ENCODE peak calls at places on chromosomes 7 and 10, in six cellular contexts. F, L, Y, M, O and D are unnamed samples. For H3K36me3, the result is how much of the 10 kb centered on the place peaks cover.

GRCh38 chr10:48667960-48668541 is 16.6 kb upstream of the WDFY4 start:
- DNase-seq in F (no peak), L (no peak), Y (peak), M (no peak), O (no peak), D (no peak)

GRCh38 chr7:111697771-111698170 is 135.5 kb upstream of the IMMP2L start:
- DNase-seq in F (no peak), L (no peak), Y (no peak), M (no peak), O (no peak), D (no peak)

GRCh38 chr10:89241491-89242339 is 9.9 kb downstream of the LIPA start:
- DNase-seq in F (no peak), L (no peak), Y (no peak), M (no peak), O (no peak), D (no peak)

GRCh38 chr10:114043532-114044250 is at the start of gene ADRB1:
- DNase-seq in F (no peak), L (no peak), Y (peak), M (no peak), O (peak), D (peak)

GRCh38 chr7:41107938-41108448 is 594.9 kb downstream of the INHBA start:
- DNase-seq in F (no peak), L (no peak), Y (no peak), M (no peak), O (no peak), D (no peak)

GRCh38 chr7:24657980-24658379 is 84.7 kb downstream of the PALS2 start:
- DNase-seq in F (no peak), L (no peak), Y (no peak), M (no peak), O (no peak), D (no peak)

GRCh38 chr10:88582806-88583583 is at the start of gene RNLS:
- DNase-seq in F (peak), L (no peak), Y (peak), M (peak), O (peak), D (peak)

GRCh38 chr10:117441812-117442443 is 66.7 kb upstream of the PDZD8 start:
- DNase-seq in F (peak), L (peak), Y (no peak), M (no peak), O (no peak), D (no peak)

GRCh38 chr10:47247190-47248059 is 52.6 kb upstream of the GDF10 start:
- DNase-seq in F (no peak), L (no peak), Y (no peak), M (no peak), O (no peak), D (no peak)

GRCh38 chr7:74203157-74203556 is 6.6 kb upstream of the LAT2 start:
- DNase-seq in F (no peak), L (no peak), Y (peak), M (no peak), O (peak), D (no peak)

GRCh38 chr7:74197449-74198108 is 12.2 kb upstream of the LAT2 start:
- DNase-seq in F (no peak), L (no peak), Y (peak), M (no peak), O (no peak), D (no peak)

GRCh38 chr7:74203956-74204615 is 5.7 kb upstream of the LAT2 start:
- DNase-seq in F (no peak), L (no peak), Y (no peak), M (no peak), O (no peak), D (no peak)

GRCh38 chr7:74194686-74195085 is 15.1 kb upstream of the LAT2 start:
- DNase-seq in F (no peak), L (no peak), Y (peak), M (no peak), O (no peak), D (no peak)

DNA sequence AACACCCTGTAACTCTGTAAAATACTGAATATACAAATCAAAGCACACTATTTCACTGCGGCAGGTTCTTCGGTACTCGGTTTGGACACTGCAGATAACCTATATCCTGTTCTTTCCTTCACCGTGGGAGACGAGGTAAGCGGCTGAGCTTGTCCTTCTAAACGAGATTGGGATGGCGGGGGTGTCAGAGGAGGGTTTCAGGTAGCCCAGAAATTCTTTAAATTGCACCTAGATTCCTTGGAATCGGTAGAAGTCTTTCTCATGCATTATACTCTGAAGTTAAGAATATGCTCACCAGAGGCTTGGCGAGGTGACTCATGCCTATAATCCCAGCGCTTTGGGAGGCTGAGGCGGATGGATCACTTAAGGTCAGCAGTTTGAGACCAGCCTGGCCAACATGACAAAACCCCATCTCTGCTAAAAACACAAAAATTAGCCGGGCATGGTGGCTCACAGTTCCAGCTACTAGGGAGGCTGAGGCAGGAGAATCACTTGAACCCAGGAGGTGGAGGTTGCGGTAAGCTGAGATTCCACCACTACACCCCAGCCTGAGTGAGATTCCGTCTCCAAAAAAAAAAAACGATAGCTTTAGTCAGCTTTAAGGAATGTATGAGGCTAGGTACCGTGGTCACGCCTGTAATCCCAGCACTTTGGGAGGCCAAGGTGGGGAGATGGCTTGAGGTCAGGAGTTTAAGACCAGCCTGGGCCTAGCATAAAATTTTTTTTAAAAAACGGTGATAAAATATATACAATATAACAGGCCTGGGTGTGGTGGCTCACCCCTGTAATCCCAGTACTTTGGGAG is 10.1 kb upstream of the LAT2 start:
- DNase-seq in F (no peak), L (no peak), Y (peak), M (no peak), O (no peak), D (no peak)
- H3K27ac ChIP-seq in F (no peak), L (no peak), Y (no peak), M (no peak), O (no peak), D (no peak)

GRCh38 chr7:4763794-4764185 is 11.6 kb upstream of the AP5Z1 start:
- DNase-seq in F (no peak), L (no peak), Y (no peak), M (no peak), O (no peak), D (no peak)
- H3K36me3 ChIP-seq in F (half or more), L (half or more), Y (half or more), M (under half), O (under half), D (under half)

GRCh38 chr10:79937661-79938226 is 11.2 kb downstream of the SFTPD start:
- DNase-seq in F (no peak), L (no peak), Y (no peak), M (no peak), O (no peak), D (no peak)
- H3K4me3 ChIP-seq in F (no peak), L (no peak), Y (no peak), M (no peak), O (no peak), D (no peak)

DNA sequence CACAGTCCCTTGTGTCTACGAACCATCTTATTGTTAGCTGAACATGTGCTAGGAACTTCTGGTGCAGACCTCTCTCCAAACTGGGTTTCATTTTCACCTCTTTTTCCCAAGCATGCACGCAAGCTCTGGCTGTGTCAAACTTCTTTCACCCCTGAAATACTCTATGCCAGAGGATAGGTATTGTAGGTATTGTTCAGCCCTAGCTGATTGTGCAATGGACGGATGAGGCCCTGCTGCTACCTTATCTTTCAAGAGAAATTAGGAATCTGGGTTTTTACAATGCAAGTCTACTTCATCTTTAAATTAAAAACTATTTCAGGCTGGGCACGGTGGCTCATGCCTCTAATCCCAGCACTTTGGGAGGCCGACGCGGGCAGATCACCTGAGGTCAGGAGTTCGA is 28.3 kb upstream of the MRLN start:
- DNase-seq in F (no peak), L (no peak), Y (no peak), M (no peak), O (no peak), D (no peak)
- H3K27ac ChIP-seq in F (no peak), L (no peak), Y (no peak), M (no peak), O (no peak), D (no peak)

GRCh38 chr10:124401633-124402032 is 17.1 kb downstream of the OAT start:
- DNase-seq in F (no peak), L (no peak), Y (peak), M (no peak), O (no peak), D (no peak)
- H3K36me3 ChIP-seq in F (half or more), L (half or more), Y (half or more), M (under half), O (under half), D (under half)

GRCh38 chr7:50745336-50745735 is 37.4 kb downstream of the GRB10 start:
- DNase-seq in F (no peak), L (no peak), Y (no peak), M (no peak), O (no peak), D (no peak)
- H3K4me3 ChIP-seq in F (no peak), L (no peak), Y (no peak), M (no peak), O (no peak), D (no peak)

DNA sequence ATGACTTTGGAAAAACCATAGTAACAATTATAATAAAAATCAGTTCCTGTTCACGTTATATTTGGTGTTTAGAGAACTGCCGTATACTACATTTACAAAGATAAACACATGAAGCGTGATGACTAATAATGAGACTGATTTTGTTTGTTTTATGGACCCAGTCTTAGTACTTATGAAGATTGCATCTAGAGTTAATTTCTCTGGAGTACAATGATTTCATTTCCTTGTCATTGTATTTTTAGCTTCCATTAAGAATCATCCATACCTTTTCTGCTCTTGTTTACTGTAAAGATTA is 2.9 kb downstream of the RBM20 start:
- DNase-seq in F (no peak), L (no peak), Y (no peak), M (no peak), O (no peak), D (no peak)
- H3K27ac ChIP-seq in F (no peak), L (no peak), Y (no peak), M (no peak), O (no peak), D (no peak)

DNA sequence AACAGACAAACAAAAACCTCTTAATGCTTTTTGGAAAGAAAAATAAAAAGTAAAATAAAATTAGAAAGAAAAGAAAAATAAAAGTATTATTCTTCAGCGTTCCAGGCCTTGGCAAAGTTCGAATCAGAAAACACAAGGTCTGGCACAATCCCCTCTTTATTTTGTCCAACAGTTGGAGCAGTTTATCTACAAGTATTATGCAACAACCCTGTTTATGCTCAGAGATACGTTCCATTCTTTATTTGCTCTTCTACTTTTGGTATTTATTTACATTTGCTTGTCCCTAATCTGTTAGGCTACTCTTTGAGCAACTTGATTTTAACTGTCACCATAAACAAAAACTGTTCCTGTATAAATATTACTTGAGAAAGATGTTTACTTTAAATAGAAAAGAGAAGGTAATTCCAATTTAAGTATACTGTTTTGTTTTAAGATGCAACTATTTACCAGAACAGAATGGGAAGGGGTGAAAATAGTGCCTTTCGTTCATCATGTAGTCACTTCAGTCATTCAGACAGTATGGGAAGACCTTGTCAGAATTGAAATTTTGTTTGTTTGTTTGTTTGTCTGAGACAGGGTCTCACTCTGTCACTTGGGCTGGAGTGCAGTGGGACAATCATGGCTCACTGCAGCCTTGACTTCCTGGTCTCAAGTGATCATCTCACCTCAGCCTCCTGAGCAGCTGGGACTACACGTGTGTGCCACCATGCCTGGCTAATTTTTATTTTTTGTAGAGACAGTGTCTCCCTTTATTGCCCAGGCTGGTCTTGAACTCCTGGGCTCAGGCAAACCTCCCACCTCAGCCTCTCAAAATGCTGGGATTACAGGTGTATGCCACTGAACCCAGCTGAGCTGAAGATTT is 5.7 kb downstream of the PDK4 start:
- DNase-seq in F (no peak), L (no peak), Y (peak), M (no peak), O (no peak), D (no peak)
- H3K36me3 ChIP-seq in F (half or more), L (under half), Y (half or more), M (under half), O (under half), D (under half)

GRCh38 chr7:27166475-27167169 is 1.3 kb upstream of the HOXA9 start:
- DNase-seq in F (no peak), L (no peak), Y (no peak), M (no peak), O (no peak), D (no peak)

GRCh38 chr7:27167916-27168264 is 2.6 kb upstream of the HOXA9 start:
- DNase-seq in F (no peak), L (no peak), Y (no peak), M (no peak), O (no peak), D (no peak)

GRCh38 chr7:27165655-27166474 is 528 bp upstream of the HOXA9 start:
- DNase-seq in F (no peak), L (no peak), Y (no peak), M (no peak), O (no peak), D (no peak)

GRCh38 chr7:27168265-27168947 is 3.1 kb upstream of the HOXA9 start:
- DNase-seq in F (no peak), L (no peak), Y (peak), M (no peak), O (no peak), D (no peak)

GRCh38 chr7:27167170-27167505 is 1.8 kb upstream of the HOXA9 start:
- DNase-seq in F (no peak), L (no peak), Y (no peak), M (no peak), O (no peak), D (no peak)
- H3K4me3 ChIP-seq in F (no peak), L (no peak), Y (peak), M (no peak), O (no peak), D (no peak)